ENCODE peak calls at places on chromosome 3, in seven cellular contexts. One of them, this sample, is unnamed.

GRCh38 chr3:197135212-197135611 is 105.6 kb upstream of the MELTF start:
- DNase-seq in Ammon's horn: no peak
- DNase-seq in MCF 10A: no peak
- DNase-seq in neural crest cell: no peak
- DNase-seq in DMS79: no peak
- DNase-seq in NB4: no peak
- DNase-seq in stimulated activated naive CD8-positive, alpha-beta T cell treated with anti-CD3 and anti-CD28 coated beads, Interleukin-15, Interleukin-2, amounts not matched to agents 100 U/mL and 50 U/mL, for 24 hours: peak
- DNase-seq in this sample: no peak

GRCh38 chr3:126521122-126521891 is 2.6 kb upstream of the CHST13 start:
- DNase-seq in Ammon's horn: peak
- DNase-seq in DMS79: no peak
- DNase-seq in MCF 10A: no peak
- DNase-seq in NB4: no peak
- DNase-seq in neural crest cell: no peak
- DNase-seq in stimulated activated naive CD8-positive, alpha-beta T cell treated with anti-CD3 and anti-CD28 coated beads, Interleukin-15, Interleukin-2, amounts not matched to agents 100 U/mL and 50 U/mL, for 24 hours: no peak
- DNase-seq in this sample: no peak

GRCh38 chr3:114496021-114496434 is 202.2 kb downstream of the TIGIT start:
- DNase-seq in NB4: no peak
- DNase-seq in neural crest cell: no peak
- DNase-seq in DMS79: no peak
- DNase-seq in stimulated activated naive CD8-positive, alpha-beta T cell treated with anti-CD3 and anti-CD28 coated beads, Interleukin-15, Interleukin-2, amounts not matched to agents 100 U/mL and 50 U/mL, for 24 hours: no peak
- DNase-seq in Ammon's horn: peak
- DNase-seq in MCF 10A: peak
- DNase-seq in this sample: no peak

GRCh38 chr3:7205535-7206331 is 344.8 kb downstream of the GRM7 start:
- DNase-seq in DMS79: no peak
- DNase-seq in stimulated activated naive CD8-positive, alpha-beta T cell treated with anti-CD3 and anti-CD28 coated beads, Interleukin-15, Interleukin-2, amounts not matched to agents 100 U/mL and 50 U/mL, for 24 hours: no peak
- DNase-seq in NB4: no peak
- DNase-seq in Ammon's horn: no peak
- DNase-seq in MCF 10A: peak
- DNase-seq in neural crest cell: no peak
- DNase-seq in this sample: no peak

GRCh38 chr3:77254967-77255831 is 215.3 kb downstream of the ROBO2 start:
- DNase-seq in stimulated activated naive CD8-positive, alpha-beta T cell treated with anti-CD3 and anti-CD28 coated beads, Interleukin-15, Interleukin-2, amounts not matched to agents 100 U/mL and 50 U/mL, for 24 hours: peak
- DNase-seq in DMS79: no peak
- DNase-seq in neural crest cell: peak
- DNase-seq in Ammon's horn: peak
- DNase-seq in NB4: peak
- DNase-seq in MCF 10A: peak
- DNase-seq in this sample: peak

GRCh38 chr3:111076732-111077131 is 5.1 kb downstream of the NECTIN3 start:
- DNase-seq in MCF 10A: no peak
- DNase-seq in Ammon's horn: no peak
- DNase-seq in NB4: no peak
- DNase-seq in stimulated activated naive CD8-positive, alpha-beta T cell treated with anti-CD3 and anti-CD28 coated beads, Interleukin-15, Interleukin-2, amounts not matched to agents 100 U/mL and 50 U/mL, for 24 hours: no peak
- DNase-seq in neural crest cell: peak
- DNase-seq in DMS79: no peak
- DNase-seq in this sample: no peak

GRCh38 chr3:133459400-133459799 is 59.5 kb downstream of the BFSP2 start:
- DNase-seq in neural crest cell: no peak
- DNase-seq in Ammon's horn: peak
- DNase-seq in NB4: no peak
- DNase-seq in MCF 10A: no peak
- DNase-seq in DMS79: no peak
- DNase-seq in stimulated activated naive CD8-positive, alpha-beta T cell treated with anti-CD3 and anti-CD28 coated beads, Interleukin-15, Interleukin-2, amounts not matched to agents 100 U/mL and 50 U/mL, for 24 hours: no peak
- DNase-seq in this sample: no peak

GRCh38 chr3:184005981-184006507 is 11.6 kb downstream of the ABCC5 start:
- DNase-seq in MCF 10A: peak
- DNase-seq in neural crest cell: no peak
- DNase-seq in stimulated activated naive CD8-positive, alpha-beta T cell treated with anti-CD3 and anti-CD28 coated beads, Interleukin-15, Interleukin-2, amounts not matched to agents 100 U/mL and 50 U/mL, for 24 hours: peak
- DNase-seq in Ammon's horn: peak
- DNase-seq in NB4: peak
- DNase-seq in DMS79: peak
- DNase-seq in this sample: peak

GRCh38 chr3:13863929-13864595 is 15.8 kb downstream of the WNT7A start:
- DNase-seq in stimulated activated naive CD8-positive, alpha-beta T cell treated with anti-CD3 and anti-CD28 coated beads, Interleukin-15, Interleukin-2, amounts not matched to agents 100 U/mL and 50 U/mL, for 24 hours: no peak
- DNase-seq in Ammon's horn: no peak
- DNase-seq in neural crest cell: no peak
- DNase-seq in DMS79: no peak
- DNase-seq in NB4: no peak
- DNase-seq in MCF 10A: no peak
- DNase-seq in this sample: no peak

GRCh38 chr3:182182531-182182968 is 470.8 kb downstream of the SOX2 start:
- DNase-seq in MCF 10A: peak
- DNase-seq in Ammon's horn: no peak
- DNase-seq in DMS79: no peak
- DNase-seq in NB4: no peak
- DNase-seq in neural crest cell: no peak
- DNase-seq in stimulated activated naive CD8-positive, alpha-beta T cell treated with anti-CD3 and anti-CD28 coated beads, Interleukin-15, Interleukin-2, amounts not matched to agents 100 U/mL and 50 U/mL, for 24 hours: no peak
- DNase-seq in this sample: no peak

GRCh38 chr3:42537350-42537749 is 34.9 kb downstream of the VIPR1 start:
- DNase-seq in stimulated activated naive CD8-positive, alpha-beta T cell treated with anti-CD3 and anti-CD28 coated beads, Interleukin-15, Interleukin-2, amounts not matched to agents 100 U/mL and 50 U/mL, for 24 hours: no peak
- DNase-seq in Ammon's horn: no peak
- DNase-seq in NB4: no peak
- DNase-seq in MCF 10A: no peak
- DNase-seq in neural crest cell: no peak
- DNase-seq in DMS79: no peak
- DNase-seq in this sample: no peak

GRCh38 chr3:139231555-139232281 is 112.1 kb upstream of the MRPS22 start:
- DNase-seq in neural crest cell: no peak
- DNase-seq in Ammon's horn: no peak
- DNase-seq in MCF 10A: no peak
- DNase-seq in stimulated activated naive CD8-positive, alpha-beta T cell treated with anti-CD3 and anti-CD28 coated beads, Interleukin-15, Interleukin-2, amounts not matched to agents 100 U/mL and 50 U/mL, for 24 hours: no peak
- DNase-seq in NB4: peak
- DNase-seq in DMS79: no peak
- DNase-seq in this sample: no peak

GRCh38 chr3:196941846-196942225 is 492 bp downstream of the NCBP2 start:
- DNase-seq in neural crest cell: peak
- DNase-seq in Ammon's horn: peak
- DNase-seq in DMS79: peak
- DNase-seq in NB4: peak
- DNase-seq in MCF 10A: peak
- DNase-seq in stimulated activated naive CD8-positive, alpha-beta T cell treated with anti-CD3 and anti-CD28 coated beads, Interleukin-15, Interleukin-2, amounts not matched to agents 100 U/mL and 50 U/mL, for 24 hours: peak
- DNase-seq in this sample: peak

GRCh38 chr3:183116051-183116614 is 16.8 kb upstream of the MCCC1 start:
- DNase-seq in NB4: peak
- DNase-seq in stimulated activated naive CD8-positive, alpha-beta T cell treated with anti-CD3 and anti-CD28 coated beads, Interleukin-15, Interleukin-2, amounts not matched to agents 100 U/mL and 50 U/mL, for 24 hours: peak
- DNase-seq in DMS79: peak
- DNase-seq in MCF 10A: peak
- DNase-seq in Ammon's horn: peak
- DNase-seq in neural crest cell: peak
- DNase-seq in this sample: peak

GRCh38 chr3:55191911-55192787 is 264.3 kb upstream of the LRTM1 start:
- DNase-seq in NB4: no peak
- DNase-seq in DMS79: no peak
- DNase-seq in stimulated activated naive CD8-positive, alpha-beta T cell treated with anti-CD3 and anti-CD28 coated beads, Interleukin-15, Interleukin-2, amounts not matched to agents 100 U/mL and 50 U/mL, for 24 hours: no peak
- DNase-seq in MCF 10A: peak
- DNase-seq in neural crest cell: no peak
- DNase-seq in Ammon's horn: no peak
- DNase-seq in this sample: no peak

GRCh38 chr3:107969994-107970896 is 120.6 kb downstream of the CD47 start:
- DNase-seq in stimulated activated naive CD8-positive, alpha-beta T cell treated with anti-CD3 and anti-CD28 coated beads, Interleukin-15, Interleukin-2, amounts not matched to agents 100 U/mL and 50 U/mL, for 24 hours: no peak
- DNase-seq in DMS79: peak
- DNase-seq in NB4: no peak
- DNase-seq in MCF 10A: peak
- DNase-seq in neural crest cell: no peak
- DNase-seq in Ammon's horn: peak
- DNase-seq in this sample: no peak

GRCh38 chr3:132629928-132630327 is 29.7 kb downstream of the ACAD11 start:
- DNase-seq in neural crest cell: no peak
- DNase-seq in Ammon's horn: no peak
- DNase-seq in MCF 10A: peak
- DNase-seq in stimulated activated naive CD8-positive, alpha-beta T cell treated with anti-CD3 and anti-CD28 coated beads, Interleukin-15, Interleukin-2, amounts not matched to agents 100 U/mL and 50 U/mL, for 24 hours: no peak
- DNase-seq in NB4: no peak
- DNase-seq in DMS79: no peak
- DNase-seq in this sample: no peak

GRCh38 chr3:160707187-160707789 is 30.3 kb downstream of the ARL14 start:
- DNase-seq in stimulated activated naive CD8-positive, alpha-beta T cell treated with anti-CD3 and anti-CD28 coated beads, Interleukin-15, Interleukin-2, amounts not matched to agents 100 U/mL and 50 U/mL, for 24 hours: peak
- DNase-seq in neural crest cell: peak
- DNase-seq in NB4: peak
- DNase-seq in DMS79: peak
- DNase-seq in MCF 10A: peak
- DNase-seq in Ammon's horn: peak
- DNase-seq in this sample: peak

GRCh38 chr3:71684752-71685151 is 40.5 kb downstream of the EIF4E3 start:
- DNase-seq in MCF 10A: peak
- DNase-seq in NB4: peak
- DNase-seq in stimulated activated naive CD8-positive, alpha-beta T cell treated with anti-CD3 and anti-CD28 coated beads, Interleukin-15, Interleukin-2, amounts not matched to agents 100 U/mL and 50 U/mL, for 24 hours: no peak
- DNase-seq in Ammon's horn: peak
- DNase-seq in DMS79: no peak
- DNase-seq in neural crest cell: no peak
- DNase-seq in this sample: no peak

GRCh38 chr3:143536817-143537535 is 311.3 kb downstream of the SLC9A9 start:
- DNase-seq in NB4: no peak
- DNase-seq in neural crest cell: no peak
- DNase-seq in DMS79: no peak
- DNase-seq in Ammon's horn: no peak
- DNase-seq in stimulated activated naive CD8-positive, alpha-beta T cell treated with anti-CD3 and anti-CD28 coated beads, Interleukin-15, Interleukin-2, amounts not matched to agents 100 U/mL and 50 U/mL, for 24 hours: no peak
- DNase-seq in MCF 10A: peak
- DNase-seq in this sample: no peak

GRCh38 chr3:173096140-173096539 is 44.9 kb downstream of the SPATA16 start:
- DNase-seq in DMS79: no peak
- DNase-seq in NB4: no peak
- DNase-seq in stimulated activated naive CD8-positive, alpha-beta T cell treated with anti-CD3 and anti-CD28 coated beads, Interleukin-15, Interleukin-2, amounts not matched to agents 100 U/mL and 50 U/mL, for 24 hours: no peak
- DNase-seq in neural crest cell: no peak
- DNase-seq in MCF 10A: no peak
- DNase-seq in Ammon's horn: no peak
- DNase-seq in this sample: no peak

GRCh38 chr3:9169951-9170850 is 79.2 kb downstream of the SRGAP3 start:
- DNase-seq in neural crest cell: no peak
- DNase-seq in NB4: no peak
- DNase-seq in Ammon's horn: no peak
- DNase-seq in MCF 10A: peak
- DNase-seq in DMS79: no peak
- DNase-seq in stimulated activated naive CD8-positive, alpha-beta T cell treated with anti-CD3 and anti-CD28 coated beads, Interleukin-15, Interleukin-2, amounts not matched to agents 100 U/mL and 50 U/mL, for 24 hours: no peak
- DNase-seq in this sample: no peak

GRCh38 chr3:130783629-130784028 is 37.0 kb upstream of the PIK3R4 start:
- DNase-seq in Ammon's horn: no peak
- DNase-seq in DMS79: peak
- DNase-seq in NB4: no peak
- DNase-seq in stimulated activated naive CD8-positive, alpha-beta T cell treated with anti-CD3 and anti-CD28 coated beads, Interleukin-15, Interleukin-2, amounts not matched to agents 100 U/mL and 50 U/mL, for 24 hours: no peak
- DNase-seq in MCF 10A: no peak
- DNase-seq in neural crest cell: no peak
- DNase-seq in this sample: no peak

GRCh38 chr3:127925384-127925783 is 10.4 kb downstream of the KBTBD12 start:
- DNase-seq in DMS79: no peak
- DNase-seq in neural crest cell: no peak
- DNase-seq in MCF 10A: no peak
- DNase-seq in stimulated activated naive CD8-positive, alpha-beta T cell treated with anti-CD3 and anti-CD28 coated beads, Interleukin-15, Interleukin-2, amounts not matched to agents 100 U/mL and 50 U/mL, for 24 hours: no peak
- DNase-seq in Ammon's horn: no peak
- DNase-seq in NB4: no peak
- DNase-seq in this sample: no peak

GRCh38 chr3:138059261-138059660 is 49.3 kb downstream of the CLDN18 start:
- DNase-seq in stimulated activated naive CD8-positive, alpha-beta T cell treated with anti-CD3 and anti-CD28 coated beads, Interleukin-15, Interleukin-2, amounts not matched to agents 100 U/mL and 50 U/mL, for 24 hours: no peak
- DNase-seq in neural crest cell: no peak
- DNase-seq in DMS79: no peak
- DNase-seq in MCF 10A: no peak
- DNase-seq in NB4: no peak
- DNase-seq in Ammon's horn: no peak
- DNase-seq in this sample: no peak

GRCh38 chr3:142047021-142047369 is 102.3 kb downstream of the TFDP2 start:
- DNase-seq in stimulated activated naive CD8-positive, alpha-beta T cell treated with anti-CD3 and anti-CD28 coated beads, Interleukin-15, Interleukin-2, amounts not matched to agents 100 U/mL and 50 U/mL, for 24 hours: no peak
- DNase-seq in DMS79: no peak
- DNase-seq in Ammon's horn: no peak
- DNase-seq in neural crest cell: no peak
- DNase-seq in MCF 10A: no peak
- DNase-seq in NB4: no peak
- DNase-seq in this sample: no peak

GRCh38 chr3:5022966-5023776 is 43.9 kb downstream of the BHLHE40 start:
- DNase-seq in Ammon's horn: no peak
- DNase-seq in stimulated activated naive CD8-positive, alpha-beta T cell treated with anti-CD3 and anti-CD28 coated beads, Interleukin-15, Interleukin-2, amounts not matched to agents 100 U/mL and 50 U/mL, for 24 hours: peak
- DNase-seq in DMS79: no peak
- DNase-seq in NB4: no peak
- DNase-seq in neural crest cell: no peak
- DNase-seq in MCF 10A: peak
- DNase-seq in this sample: no peak

GRCh38 chr3:72627276-72627675 is 221.0 kb downstream of the SHQ1 start:
- DNase-seq in neural crest cell: no peak
- DNase-seq in NB4: no peak
- DNase-seq in MCF 10A: no peak
- DNase-seq in DMS79: no peak
- DNase-seq in stimulated activated naive CD8-positive, alpha-beta T cell treated with anti-CD3 and anti-CD28 coated beads, Interleukin-15, Interleukin-2, amounts not matched to agents 100 U/mL and 50 U/mL, for 24 hours: no peak
- DNase-seq in Ammon's horn: no peak
- DNase-seq in this sample: no peak

GRCh38 chr3:71662553-71662952 is 62.6 kb downstream of the EIF4E3 start:
- DNase-seq in DMS79: no peak
- DNase-seq in MCF 10A: no peak
- DNase-seq in stimulated activated naive CD8-positive, alpha-beta T cell treated with anti-CD3 and anti-CD28 coated beads, Interleukin-15, Interleukin-2, amounts not matched to agents 100 U/mL and 50 U/mL, for 24 hours: no peak
- DNase-seq in Ammon's horn: no peak
- DNase-seq in NB4: no peak
- DNase-seq in neural crest cell: no peak
- DNase-seq in this sample: peak

GRCh38 chr3:184175506-184175905 is 851 bp downstream of the AP2M1 start:
- DNase-seq in DMS79: no peak
- DNase-seq in neural crest cell: no peak
- DNase-seq in NB4: no peak
- DNase-seq in MCF 10A: peak
- DNase-seq in stimulated activated naive CD8-positive, alpha-beta T cell treated with anti-CD3 and anti-CD28 coated beads, Interleukin-15, Interleukin-2, amounts not matched to agents 100 U/mL and 50 U/mL, for 24 hours: no peak
- DNase-seq in Ammon's horn: no peak
- DNase-seq in this sample: no peak

GRCh38 chr3:122996038-122996580 is 31.5 kb downstream of the SEMA5B start:
- DNase-seq in neural crest cell: no peak
- DNase-seq in MCF 10A: no peak
- DNase-seq in DMS79: peak
- DNase-seq in NB4: no peak
- DNase-seq in Ammon's horn: peak
- DNase-seq in stimulated activated naive CD8-positive, alpha-beta T cell treated with anti-CD3 and anti-CD28 coated beads, Interleukin-15, Interleukin-2, amounts not matched to agents 100 U/mL and 50 U/mL, for 24 hours: no peak
- DNase-seq in this sample: no peak

GRCh38 chr3:8793242-8793641 is 23.8 kb upstream of the OXTR start:
- DNase-seq in Ammon's horn: no peak
- DNase-seq in DMS79: no peak
- DNase-seq in neural crest cell: no peak
- DNase-seq in NB4: no peak
- DNase-seq in stimulated activated naive CD8-positive, alpha-beta T cell treated with anti-CD3 and anti-CD28 coated beads, Interleukin-15, Interleukin-2, amounts not matched to agents 100 U/mL and 50 U/mL, for 24 hours: no peak
- DNase-seq in MCF 10A: peak
- DNase-seq in this sample: no peak

GRCh38 chr3:79113821-79114220 is 654.0 kb downstream of the ROBO1 start:
- DNase-seq in neural crest cell: no peak
- DNase-seq in stimulated activated naive CD8-positive, alpha-beta T cell treated with anti-CD3 and anti-CD28 coated beads, Interleukin-15, Interleukin-2, amounts not matched to agents 100 U/mL and 50 U/mL, for 24 hours: no peak
- DNase-seq in Ammon's horn: no peak
- DNase-seq in DMS79: no peak
- DNase-seq in MCF 10A: no peak
- DNase-seq in NB4: no peak
- DNase-seq in this sample: no peak

This sample was measured in DND-41.